ENCODE peak calls at places on chromosome 3, in nine cellular contexts. N is GM23338; U is CD8-positive, alpha-beta memory T cell; J is keratinocyte; F is neuronal stem cell; Q is SJSA1; E is PC-9; P is AG04450; Y is CD8-positive, alpha-beta T cell. Z is an unnamed sample.

GRCh38 chr3:14141144-14141543 is 16.3 kb downstream of the TMEM43 start:
- DNase-seq in Y (no peak), P (no peak), F (no peak), J (no peak), Q (no peak), E (no peak), U (peak), N (no peak), Z (no peak)

GRCh38 chr3:52204337-52205073 is 6.5 kb downstream of the ALAS1 start:
- DNase-seq in Y (no peak), J (no peak), U (no peak), P (no peak), Q (no peak), F (no peak), E (no peak), N (no peak), Z (no peak)

GRCh38 chr3:26627080-26627479 is 4.5 kb downstream of the LRRC3B start:
- DNase-seq in J (no peak), E (no peak), U (no peak), Y (no peak), Q (no peak), N (no peak), P (no peak), F (no peak), Z (no peak)

GRCh38 chr3:182490601-182491485 is 302.5 kb upstream of the ATP11B start:
- DNase-seq in Q (no peak), N (peak), F (peak), P (no peak), E (peak), J (no peak), Y (no peak), U (no peak), Z (no peak)

GRCh38 chr3:110352841-110353595 is 718.6 kb upstream of the NECTIN3 start:
- DNase-seq in N (no peak), P (no peak), J (no peak), Y (no peak), F (no peak), U (no peak), E (no peak), Q (no peak), Z (no peak)

GRCh38 chr3:171838218-171838720 is 4.9 kb upstream of the TMEM212 start:
- DNase-seq in Q (no peak), N (peak), P (no peak), Y (no peak), F (no peak), E (no peak), U (no peak), J (no peak), Z (no peak)

GRCh38 chr3:26915208-26915607 is 292.6 kb downstream of the LRRC3B start:
- DNase-seq in J (no peak), Y (no peak), E (no peak), P (no peak), U (no peak), F (no peak), N (no peak), Q (no peak), Z (no peak)

GRCh38 chr3:99945328-99945995 is 127.8 kb downstream of the CMSS1 start:
- DNase-seq in F (no peak), Y (no peak), E (no peak), N (no peak), P (no peak), U (no peak), J (no peak), Q (peak), Z (no peak)

GRCh38 chr3:138089091-138089490 is 26.3 kb downstream of the DZIP1L start:
- DNase-seq in U (no peak), F (no peak), Y (no peak), J (peak), N (no peak), P (peak), Q (no peak), E (peak), Z (no peak)

GRCh38 chr3:44323341-44323955 is 15.1 kb upstream of the TCAIM start:
- DNase-seq in J (no peak), Q (peak), N (peak), U (peak), P (peak), Y (peak), E (no peak), F (peak), Z (no peak)

GRCh38 chr3:127851899-127852298 is 29.6 kb upstream of the MGLL start:
- DNase-seq in Y (no peak), F (no peak), J (no peak), Q (no peak), N (peak), U (no peak), P (no peak), E (no peak), Z (no peak)

GRCh38 chr3:104763007-104763406 is 603.7 kb upstream of the ALCAM start:
- DNase-seq in Q (peak), U (no peak), E (no peak), N (peak), P (no peak), F (peak), Y (no peak), J (no peak), Z (no peak)

GRCh38 chr3:46893763-46894162 is 16.2 kb downstream of the PTH1R start:
- DNase-seq in Q (no peak), J (no peak), E (no peak), N (no peak), P (no peak), Y (no peak), U (no peak), F (no peak), Z (no peak)

GRCh38 chr3:192758654-192759053 is 31.3 kb upstream of the FGF12 start:
- DNase-seq in E (peak), P (no peak), Y (no peak), Q (no peak), N (no peak), F (no peak), U (no peak), J (no peak), Z (no peak)

GRCh38 chr3:136954246-136954645 is 3.5 kb upstream of the IL20RB start:
- DNase-seq in U (no peak), N (no peak), P (no peak), Q (no peak), J (no peak), F (no peak), E (peak), Y (no peak), Z (no peak)

GRCh38 chr3:79167651-79168416 is 600.0 kb downstream of the ROBO1 start:
- DNase-seq in N (no peak), F (no peak), Y (no peak), J (peak), E (no peak), U (no peak), Q (peak), P (peak), Z (no peak)

GRCh38 chr3:180804871-180805430 is 107.5 kb upstream of the FXR1 start:
- DNase-seq in E (no peak), Q (no peak), F (peak), N (peak), Y (no peak), J (no peak), P (no peak), U (no peak), Z (no peak)

GRCh38 chr3:101381809-101382208 is 61.4 kb upstream of the IMPG2 start:
- DNase-seq in F (peak), N (peak), E (peak), Y (no peak), J (no peak), P (no peak), Q (no peak), U (no peak), Z (no peak)

GRCh38 chr3:42706721-42707619 is 4.4 kb upstream of the HHATL start:
- DNase-seq in U (no peak), E (no peak), Y (no peak), Q (peak), N (no peak), J (no peak), P (no peak), F (no peak), Z (no peak)

GRCh38 chr3:190811775-190812480 is 50.6 kb downstream of the GMNC start:
- DNase-seq in Y (no peak), U (no peak), Q (peak), N (peak), E (no peak), J (peak), P (peak), F (peak), Z (no peak)

GRCh38 chr3:176920806-176921205 is 276.5 kb downstream of the TBL1XR1 start:
- DNase-seq in Q (no peak), U (no peak), N (no peak), F (no peak), J (no peak), P (no peak), E (no peak), Y (no peak), Z (no peak)

GRCh38 chr3:32411442-32411841 is 19.8 kb downstream of the CMTM7 start:
- DNase-seq in J (no peak), Q (no peak), N (no peak), Y (peak), F (no peak), U (no peak), E (no peak), P (no peak), Z (no peak)

GRCh38 chr3:32413845-32414526 is 22.3 kb downstream of the CMTM7 start:
- DNase-seq in U (no peak), Q (no peak), E (no peak), Y (no peak), N (peak), F (no peak), P (no peak), J (no peak), Z (no peak)

GRCh38 chr3:32406481-32407408 is 15.1 kb downstream of the CMTM7 start:
- DNase-seq in P (no peak), J (no peak), E (no peak), F (no peak), N (no peak), Y (no peak), Q (no peak), U (no peak), Z (no peak)

GRCh38 chr3:32412887-32413286 is 21.2 kb downstream of the CMTM7 start:
- DNase-seq in P (no peak), J (no peak), Y (no peak), F (no peak), E (no peak), U (no peak), N (no peak), Q (no peak), Z (no peak)

DNA sequence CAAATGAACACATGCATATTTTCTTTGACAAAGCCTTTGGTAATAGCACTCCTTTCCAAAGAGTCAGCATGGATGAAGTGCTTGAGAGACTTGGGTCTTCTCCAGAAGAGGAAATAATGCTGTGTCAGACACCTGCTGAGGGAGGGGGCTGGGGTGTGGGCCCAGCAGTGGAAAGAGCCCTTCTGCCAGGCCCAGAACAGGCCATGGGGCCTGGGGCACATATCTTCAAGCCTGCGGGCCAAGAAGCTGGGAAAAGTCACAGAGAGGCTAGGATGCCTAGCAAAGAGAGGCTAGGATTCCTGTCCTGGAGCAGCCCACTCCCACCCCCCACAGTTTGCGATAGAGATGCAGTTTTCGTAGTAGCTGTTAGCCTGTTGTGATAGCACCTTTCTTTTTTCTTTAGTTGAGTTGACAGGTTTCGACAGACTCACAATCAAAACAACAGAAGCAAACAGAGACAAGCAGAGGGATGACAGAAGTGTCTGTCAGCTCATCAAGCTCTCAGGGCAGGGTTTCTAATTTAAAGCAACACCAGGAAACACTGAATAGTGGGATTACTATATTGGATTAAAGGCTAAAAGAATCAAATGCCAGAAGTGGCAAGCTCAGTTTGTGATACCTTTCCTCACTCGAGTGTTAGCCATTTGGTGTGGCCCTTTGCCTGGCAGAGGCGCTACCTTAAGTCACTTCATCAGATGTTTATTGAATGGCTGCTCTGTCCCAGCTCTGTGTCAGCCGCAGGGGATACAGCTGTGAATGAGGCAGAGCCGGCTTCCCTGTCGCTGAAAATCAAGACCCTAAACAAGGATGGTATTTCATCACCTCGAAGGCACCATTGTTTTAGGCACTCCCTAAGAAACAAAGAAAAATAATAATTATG is 19.0 kb downstream of the CMTM7 start:
- DNase-seq in F (no peak), N (peak), U (no peak), P (no peak), Y (no peak), E (no peak), Q (no peak), J (no peak), Z (no peak)
- H3K27ac ChIP-seq in F (no peak), N (no peak), U (no peak), P (no peak), Y (no peak), E (no peak), Q (no peak), J (no peak), Z (peak)

DNA sequence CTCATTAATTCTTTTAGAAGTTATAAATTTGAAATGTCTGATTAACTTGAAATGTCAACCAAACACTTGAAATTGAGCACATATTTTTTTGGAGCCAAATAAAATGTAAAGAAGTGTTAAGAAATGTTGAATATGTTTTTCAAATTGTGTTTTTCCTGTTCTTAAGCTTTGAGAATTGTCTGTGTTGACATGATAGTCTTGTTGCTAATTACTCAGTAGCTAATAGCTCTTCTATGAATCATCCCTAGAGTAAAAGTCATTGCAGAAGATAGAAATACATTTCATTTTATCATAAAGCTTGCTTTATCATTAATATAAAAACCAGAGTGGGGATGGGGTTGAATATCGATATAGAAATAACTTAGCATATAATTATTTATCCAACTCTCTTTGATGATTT is 41.9 kb upstream of the ABHD10 start:
- DNase-seq in E (peak), J (no peak), Y (no peak), P (no peak), U (no peak), F (no peak), Q (no peak), N (no peak), Z (no peak)
- H3K27ac ChIP-seq in E (peak), J (peak), Y (no peak), P (peak), U (no peak), F (no peak), Q (peak), N (no peak), Z (peak)

GRCh38 chr3:121557426-121557934 is 10.3 kb upstream of the ARGFX start:
- DNase-seq in U (no peak), E (no peak), N (no peak), F (no peak), P (no peak), Y (no peak), J (no peak), Q (no peak), Z (no peak)

GRCh38 chr3:121552797-121553196 is 7.0 kb upstream of the POLQ start:
- DNase-seq in E (no peak), P (no peak), F (no peak), U (no peak), J (no peak), Q (no peak), N (no peak), Y (no peak), Z (no peak)

GRCh38 chr3:121552379-121552778 is 6.6 kb upstream of the POLQ start:
- DNase-seq in N (no peak), F (no peak), U (no peak), Y (no peak), J (no peak), Q (no peak), P (no peak), E (no peak), Z (no peak)
- H3K27ac ChIP-seq in N (no peak), F (no peak), U (no peak), Y (no peak), J (no peak), Q (no peak), P (no peak), E (no peak), Z (no peak)

DNA sequence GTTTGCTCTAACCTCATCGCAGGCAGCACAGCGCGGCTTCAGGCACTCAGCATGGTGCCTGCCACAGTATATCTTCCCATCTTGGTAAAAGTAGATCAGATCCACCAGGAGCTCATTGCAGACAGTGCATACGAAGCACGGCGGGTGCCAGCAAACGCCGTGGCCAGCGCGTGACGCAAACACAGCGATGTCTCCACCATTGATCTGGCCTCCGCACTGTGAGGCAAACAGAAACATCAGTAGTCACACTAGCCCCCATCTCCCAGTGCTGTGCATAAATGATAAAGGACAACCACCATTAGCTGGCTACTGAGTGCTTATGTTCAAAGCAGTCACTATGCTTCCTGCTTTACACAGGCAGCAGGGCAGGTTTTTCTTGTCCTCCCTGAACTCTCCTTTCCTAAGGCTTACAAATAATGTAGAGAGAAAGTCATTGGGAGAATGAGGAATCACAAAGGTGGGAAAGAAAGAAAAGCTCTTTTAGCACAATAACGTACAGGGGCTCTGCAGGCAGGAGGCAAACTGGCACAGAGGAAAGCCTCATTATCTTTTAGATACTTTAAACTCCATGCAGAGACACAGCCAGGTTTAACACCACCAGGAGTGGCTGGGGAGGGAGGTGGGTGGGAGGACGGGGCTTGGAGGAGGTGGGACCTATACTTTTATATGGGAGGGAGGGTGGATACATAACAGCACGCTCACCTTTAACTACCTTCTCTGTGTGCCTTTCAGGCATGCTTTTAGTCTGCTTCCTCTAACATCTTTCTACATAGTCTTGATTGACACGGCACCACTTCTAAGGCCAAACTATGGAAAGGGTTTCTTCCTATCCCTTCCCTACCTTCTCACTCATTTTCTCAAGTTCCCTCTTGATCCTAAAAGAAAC is 67.9 kb downstream of the PRICKLE2 start:
- DNase-seq in N (no peak), J (no peak), E (peak), U (no peak), Q (no peak), P (no peak), F (no peak), Y (no peak), Z (no peak)
- H3K27ac ChIP-seq in N (peak), J (no peak), E (peak), U (no peak), Q (no peak), P (no peak), F (no peak), Y (no peak), Z (peak)

GRCh38 chr3:149448331-149448831 is 26.1 kb upstream of the TM4SF4 start:
- DNase-seq in F (no peak), N (no peak), P (no peak), E (peak), U (no peak), Y (no peak), Q (no peak), J (no peak), Z (no peak)

GRCh38 chr3:149452036-149452435 is 22.5 kb upstream of the TM4SF4 start:
- DNase-seq in E (no peak), Q (no peak), F (no peak), Y (no peak), J (no peak), U (no peak), N (peak), P (no peak), Z (no peak)

GRCh38 chr3:149449799-149450198 is 24.7 kb upstream of the TM4SF4 start:
- DNase-seq in Q (no peak), F (no peak), N (peak), P (no peak), U (no peak), J (no peak), Y (no peak), E (peak), Z (no peak)

GRCh38 chr3:149449100-149449654 is 25.3 kb upstream of the TM4SF4 start:
- DNase-seq in F (no peak), J (no peak), E (no peak), U (no peak), Q (no peak), P (no peak), Y (no peak), N (no peak), Z (no peak)

DNA sequence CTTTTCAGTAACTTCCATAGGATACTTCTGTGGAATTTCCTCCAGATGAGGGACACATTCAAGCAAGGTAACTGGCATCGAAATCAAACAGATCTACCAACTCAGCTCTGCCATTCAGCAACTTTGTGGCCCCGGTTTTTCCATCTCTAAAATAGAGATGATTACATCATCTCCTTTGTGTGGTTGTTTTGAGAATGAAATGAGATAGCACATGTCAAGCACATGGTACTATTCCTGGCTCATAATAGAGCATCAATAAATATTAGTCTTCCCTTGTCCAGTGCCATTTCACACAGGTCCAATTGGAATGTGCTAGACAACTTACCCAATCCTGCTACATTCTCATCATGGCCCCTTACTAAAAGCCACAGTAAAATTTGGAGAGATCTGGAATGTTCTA is 24.2 kb upstream of the TM4SF4 start:
- DNase-seq in E (no peak), Y (no peak), N (no peak), F (no peak), U (no peak), P (no peak), J (no peak), Q (no peak), Z (no peak)
- H3K27ac ChIP-seq in E (peak), Y (no peak), N (no peak), F (no peak), U (no peak), P (no peak), J (no peak), Q (no peak), Z (no peak)

GRCh38 chr3:134052370-134052769 is 22.6 kb upstream of the SLCO2A1 start:
- DNase-seq in J (no peak), F (no peak), Y (no peak), U (peak), P (no peak), N (no peak), E (no peak), Q (no peak), Z (peak)

GRCh38 chr3:134056464-134056891 is 26.8 kb upstream of the SLCO2A1 start:
- DNase-seq in E (no peak), F (no peak), P (no peak), Y (no peak), Q (no peak), N (no peak), U (no peak), J (no peak), Z (peak)

GRCh38 chr3:134055661-134056060 is 25.9 kb upstream of the SLCO2A1 start:
- DNase-seq in Y (no peak), J (no peak), E (no peak), N (no peak), Q (no peak), F (no peak), U (no peak), P (no peak), Z (peak)

GRCh38 chr3:134054881-134055280 is 25.2 kb upstream of the SLCO2A1 start:
- DNase-seq in Y (no peak), N (no peak), Q (no peak), U (no peak), J (no peak), E (no peak), F (no peak), P (no peak), Z (peak)

GRCh38 chr3:134054231-134054630 is 24.5 kb upstream of the SLCO2A1 start:
- DNase-seq in P (no peak), E (no peak), Q (no peak), Y (no peak), J (no peak), N (no peak), U (no peak), F (no peak), Z (peak)
- H3K27ac ChIP-seq in P (no peak), E (no peak), Q (no peak), Y (no peak), J (no peak), N (no peak), U (no peak), F (no peak), Z (no peak)

GRCh38 chr3:12966847-12967750 is 106.1 kb downstream of the IQSEC1 start:
- DNase-seq in P (no peak), U (no peak), E (no peak), F (no peak), Y (no peak), Q (no peak), J (no peak), N (peak), Z (no peak)
- H3K27ac ChIP-seq in P (no peak), U (peak), E (no peak), F (no peak), Y (no peak), Q (peak), J (peak), N (no peak), Z (no peak)

Z was measured in RWPE2.